ENCODE peak calls at places on chromosomes 11 and 22, in five cellular contexts. J is left ventricle myocardium inferior; I is WTC11; R is stimulated activated naive CD4-positive, alpha-beta T cell; T is NCI-H1048. S is an unnamed sample.

GRCh38 chr22:42289671-42290269 is 19.3 kb upstream of the TCF20 start:
- DNase-seq in J (no peak), T (no peak), R (no peak), I (no peak), S (peak; percentile 70)

GRCh38 chr11:2929880-2930704 is 872 bp upstream of the PHLDA2 start:
- DNase-seq in I (peak; percentile 58), T (no peak), R (no peak), J (no peak), S (no peak)

GRCh38 chr22:49690454-49690853 is 137.2 kb downstream of the BRD1 start:
- DNase-seq in I (no peak), J (no peak), T (no peak), R (no peak), S (no peak)

GRCh38 chr11:13283636-13284035 is 6.0 kb downstream of the BMAL1 start:
- DNase-seq in I (peak; percentile 73), J (no peak), T (no peak), R (no peak), S (no peak)

GRCh38 chr22:26800858-26801257 is 143.5 kb downstream of the MIAT start:
- DNase-seq in I (peak; percentile 78), J (no peak), R (no peak), T (no peak), S (no peak)

GRCh38 chr11:762421-763072 is 14.7 kb downstream of the GATD1 start:
- DNase-seq in J (no peak), R (no peak), T (no peak), I (no peak), S (no peak)

GRCh38 chr11:96199563-96200025 is 143.4 kb downstream of the MAML2 start:
- DNase-seq in J (no peak), R (no peak), I (no peak), T (no peak), S (no peak)

GRCh38 chr11:95364324-95365295 is 133.6 kb upstream of the SESN3 start:
- DNase-seq in J (no peak), T (no peak), I (no peak), R (no peak), S (no peak)

GRCh38 chr22:42955087-42955630 is 59.8 kb downstream of the PACSIN2 start:
- DNase-seq in I (no peak), J (no peak), R (no peak), T (no peak), S (no peak)